ENCODE peak calls at places on chromosomes 6 and 20, in nine cellular contexts. H is SJSA1; U is activated T-helper 1 cell treated with anti-CD3 and anti-CD28 coated beads, Interleukin-12 subunit alpha, Interleukin-12 subunit beta, Interleukin-2, Interleukin-4 antibody, amounts not matched to agents 30 ng/mL and 10 ng/mL and 1 ng/mL, durations not matched to agents 14 hours and 24 hours and 36 hours; B is posterior cingulate gyrus; T is Calu3; E is GM19239; C is foreskin keratinocyte; M is MCF 10A; R is fibroblast of the aortic adventitia. F is an unnamed sample.

GRCh38 chr6:41597246-41598000 is 40.8 kb upstream of the MDFI start:
- DNase-seq in R (no peak), C (no peak), H (no peak), M (no peak), B (no peak), E (no peak), T (no peak), U (no peak), F (no peak)

GRCh38 chr6:85944736-85945135 is 302.1 kb upstream of the SYNCRIP start:
- DNase-seq in H (no peak), R (no peak), C (no peak), E (no peak), M (no peak), B (no peak), U (no peak), T (no peak), F (no peak)

GRCh38 chr6:148457843-148458159 is 115.2 kb downstream of the SASH1 start:
- DNase-seq in E (no peak), R (no peak), M (no peak), T (no peak), H (no peak), C (no peak), B (no peak), U (no peak), F (no peak)

GRCh38 chr20:40265872-40266533 is 423.0 kb downstream of the MAFB start:
- DNase-seq in C (no peak), T (peak), B (peak), E (no peak), R (peak), U (no peak), M (peak), H (peak), F (peak)

GRCh38 chr6:34318492-34319470 is 70.0 kb upstream of the SMIM29 start:
- DNase-seq in R (no peak), H (no peak), B (no peak), E (no peak), M (no peak), U (no peak), C (no peak), T (peak), F (no peak)

GRCh38 chr20:46638367-46639274 is 12.6 kb downstream of the SLC13A3 start:
- DNase-seq in E (no peak), R (no peak), H (no peak), T (no peak), U (no peak), B (peak), C (no peak), M (no peak), F (peak)

GRCh38 chr20:22833851-22834250 is 201.3 kb upstream of the SSTR4 start:
- DNase-seq in R (no peak), C (no peak), E (no peak), B (no peak), H (peak), U (no peak), M (no peak), T (no peak), F (no peak)

GRCh38 chr20:32792316-32792715 is 27.4 kb upstream of the MAPRE1 start:
- DNase-seq in U (peak), B (peak), E (peak), C (no peak), M (no peak), R (no peak), H (peak), T (peak), F (peak)

GRCh38 chr6:151036869-151037680 is 171.6 kb downstream of the MTHFD1L start:
- DNase-seq in R (no peak), B (no peak), C (peak), U (no peak), E (no peak), H (no peak), T (no peak), M (peak), F (peak)

GRCh38 chr6:36930483-36930882 is 24.1 kb upstream of the PI16 start:
- DNase-seq in U (no peak), C (no peak), R (no peak), T (no peak), E (no peak), H (no peak), B (no peak), M (no peak), F (no peak)

GRCh38 chr20:7113577-7114466 is 346.3 kb downstream of the BMP2 start:
- DNase-seq in H (peak), T (peak), R (peak), M (peak), U (no peak), E (no peak), B (peak), C (peak), F (peak)

GRCh38 chr20:63699466-63700198 is 3.2 kb downstream of the TNFRSF6B start:
- DNase-seq in H (no peak), T (no peak), U (no peak), B (no peak), R (no peak), M (peak), C (no peak), E (no peak), F (no peak)

GRCh38 chr6:29561618-29562181 is 2.2 kb upstream of the UBD start:
- DNase-seq in T (no peak), C (no peak), U (no peak), R (no peak), B (no peak), M (no peak), H (no peak), E (no peak), F (no peak)

GRCh38 chr6:20572288-20572687 is 38.0 kb downstream of the CDKAL1 start:
- DNase-seq in H (no peak), B (no peak), C (no peak), M (no peak), R (no peak), E (no peak), U (no peak), T (no peak), F (no peak)

GRCh38 chr20:19735446-19735845 is 22.6 kb upstream of the RIN2 start:
- DNase-seq in C (peak), E (no peak), T (peak), R (peak), M (peak), U (no peak), B (no peak), H (peak), F (peak)

GRCh38 chr20:2507464-2507863 is 1.3 kb downstream of the ZNF343 start:
- DNase-seq in C (no peak), T (no peak), R (peak), M (no peak), B (no peak), H (no peak), E (no peak), U (no peak), F (no peak)

GRCh38 chr6:1604347-1604990 is 5.2 kb upstream of the FOXC1 start:
- DNase-seq in B (peak), R (peak), M (peak), E (no peak), H (peak), C (no peak), T (peak), U (peak), F (peak)

GRCh38 chr6:151004415-151005024 is 139.0 kb downstream of the MTHFD1L start:
- DNase-seq in E (no peak), R (peak), H (peak), B (no peak), M (peak), T (peak), U (no peak), C (peak), F (no peak)

GRCh38 chr20:50111120-50111828 is 1.7 kb downstream of the UBE2V1 start:
- DNase-seq in T (no peak), C (no peak), H (no peak), B (no peak), E (no peak), U (peak), M (peak), R (peak), F (no peak)

GRCh38 chr20:34365765-34366213 is 2.7 kb downstream of the ITCH start:
- DNase-seq in H (no peak), C (no peak), B (no peak), R (no peak), U (peak), T (no peak), E (peak), M (no peak), F (no peak)

GRCh38 chr6:105045546-105045945 is 88.6 kb downstream of the LIN28B start:
- DNase-seq in H (no peak), C (peak), R (peak), U (no peak), B (no peak), T (no peak), E (no peak), M (no peak), F (no peak)

GRCh38 chr20:2750343-2751251 is 49.8 kb downstream of the CPXM1 start:
- DNase-seq in H (no peak), B (no peak), C (no peak), E (no peak), R (peak), T (no peak), U (no peak), M (peak), F (peak)

GRCh38 chr20:47546184-47547033 is 44.7 kb downstream of the NCOA3 start:
- DNase-seq in B (no peak), E (no peak), M (no peak), H (no peak), U (no peak), C (peak), T (no peak), R (peak), F (no peak)

GRCh38 chr20:52060794-52061714 is 130.5 kb downstream of the ZFP64 start:
- DNase-seq in E (no peak), B (no peak), M (peak), U (no peak), T (peak), C (no peak), R (peak), H (peak), F (peak)

GRCh38 chr6:35719830-35720733 is 16.8 kb upstream of the ARMC12 start:
- DNase-seq in U (no peak), M (no peak), T (no peak), H (no peak), R (no peak), E (peak), C (no peak), B (no peak), F (no peak)

GRCh38 chr6:47235964-47236760 is 73.5 kb downstream of the TNFRSF21 start:
- DNase-seq in R (peak), U (no peak), M (no peak), B (no peak), E (no peak), H (no peak), C (no peak), T (no peak), F (no peak)

GRCh38 chr6:6890400-6890858 is 217.3 kb upstream of the RREB1 start:
- DNase-seq in R (peak), B (no peak), M (no peak), E (no peak), T (peak), H (no peak), U (no peak), C (no peak), F (no peak)

GRCh38 chr6:153015094-153015645 is 12.7 kb upstream of the MTRF1L start:
- DNase-seq in R (no peak), T (no peak), U (no peak), E (no peak), H (no peak), C (no peak), M (peak), B (no peak), F (peak)

GRCh38 chr20:38317422-38317821 is 13.5 kb downstream of the BPI start:
- DNase-seq in U (no peak), C (no peak), R (no peak), T (no peak), H (no peak), E (no peak), B (no peak), M (no peak), F (peak)

GRCh38 chr20:49792006-49792405 is 20.6 kb upstream of the SLC9A8 start:
- DNase-seq in R (no peak), E (no peak), C (no peak), H (no peak), M (no peak), B (no peak), U (no peak), T (no peak), F (no peak)

GRCh38 chr6:113076116-113076515 is 729.0 kb downstream of the RFPL4B start:
- DNase-seq in E (no peak), C (no peak), B (no peak), M (no peak), U (no peak), R (peak), H (no peak), T (no peak), F (no peak)